ENCODE peak calls at places on chromosomes 4 and X, in eight cellular contexts. D is uterus, G is suprapubic skin, Z is IMR-90, M is NB4, T is A549, Q is body of pancreas, W is HCT116. L is an unnamed sample.

GRCh38 chrX:113986427-113986826 is 597.5 kb upstream of the HTR2C start:
- DNase-seq in D (no peak), G (no peak), Z (no peak), M (no peak), T (no peak), Q (no peak), W (no peak), L (no peak)

GRCh38 chr4:109649872-109650271 is 53.4 kb downstream of the CASP6 start:
- DNase-seq in D (no peak), G (no peak), Z (no peak), M (no peak), T (no peak), Q (no peak), W (no peak), L (no peak)

GRCh38 chr4:168886361-168886760 is 123.7 kb downstream of the CBR4 start:
- DNase-seq in D (no peak), G (no peak), Z (peak), M (no peak), T (no peak), Q (no peak), W (peak), L (no peak)

GRCh38 chr4:103786014-103786413 is 66.2 kb upstream of the TACR3 start:
- DNase-seq in D (no peak), G (no peak), Z (no peak), M (peak), T (peak), Q (no peak), W (peak), L (no peak)

GRCh38 chrX:52349681-52350080 is 19.1 kb upstream of the XAGE2 start:
- DNase-seq in D (no peak), G (no peak), Z (no peak), M (no peak), T (no peak), Q (no peak), W (no peak), L (no peak)

GRCh38 chrX:143661286-143661685 is 25.4 kb upstream of the SLITRK4 start:
- DNase-seq in D (no peak), G (no peak), Z (no peak), M (no peak), T (no peak), Q (no peak), W (no peak), L (no peak)

GRCh38 chr4:176186067-176186466 is 9.3 kb downstream of the SPATA4 start:
- DNase-seq in D (no peak), G (no peak), Z (no peak), M (no peak), T (no peak), Q (no peak), W (no peak), L (no peak)

GRCh38 chr4:6765703-6766102 is 16.8 kb upstream of the KIAA0232 start:
- DNase-seq in D (no peak), G (no peak), Z (no peak), M (no peak), T (no peak), Q (no peak), W (no peak), L (no peak)

GRCh38 chr4:48467891-48468290 is 15.3 kb upstream of the SLC10A4 start:
- DNase-seq in D (no peak), G (no peak), Z (no peak), M (no peak), T (no peak), Q (no peak), W (no peak), L (no peak)

GRCh38 chrX:39652336-39652735 is 445.4 kb downstream of the BCOR start:
- DNase-seq in D (no peak), G (no peak), Z (peak), M (peak), T (peak), Q (no peak), W (peak), L (peak)

GRCh38 chr4:132101526-132101925 is 1047.6 kb upstream of the PCDH10 start:
- DNase-seq in D (no peak), G (no peak), Z (peak), M (no peak), T (no peak), Q (no peak), W (no peak), L (no peak)

GRCh38 chr4:8765631-8766590 is 105.7 kb downstream of the HMX1 start:
- DNase-seq in D (no peak), G (peak), Z (no peak), M (no peak), T (no peak), Q (no peak), W (no peak), L (peak)

GRCh38 chrX:7996851-7997250 is 69.6 kb upstream of the PNPLA4 start:
- DNase-seq in D (no peak), G (no peak), Z (no peak), M (no peak), T (no peak), Q (no peak), W (no peak), L (no peak)

GRCh38 chr4:183797041-183797444 is 108.1 kb upstream of the STOX2 start:
- DNase-seq in D (no peak), G (no peak), Z (no peak), M (no peak), T (peak), Q (peak), W (no peak), L (peak)

GRCh38 chrX:69501433-69501832 is 2.7 kb upstream of the NALF2 start:
- DNase-seq in D (no peak), G (no peak), Z (no peak), M (peak), T (no peak), Q (peak), W (peak), L (no peak)

GRCh38 chr4:88240297-88240714 is 44.1 kb downstream of the PPM1K start:
- DNase-seq in D (peak), G (no peak), Z (no peak), M (no peak), T (no peak), Q (peak), W (no peak), L (peak)

GRCh38 chr4:173807347-173807746 is 277.3 kb upstream of the HAND2 start:
- DNase-seq in D (peak), G (no peak), Z (no peak), M (no peak), T (no peak), Q (peak), W (no peak), L (no peak)

GRCh38 chr4:182207806-182208483 is 35.3 kb upstream of the TENM3 start:
- DNase-seq in D (peak), G (no peak), Z (peak), M (no peak), T (peak), Q (no peak), W (no peak), L (no peak)

GRCh38 chr4:8351931-8352367 is 82.4 kb downstream of the HTRA3 start:
- DNase-seq in D (peak), G (peak), Z (peak), M (no peak), T (no peak), Q (peak), W (no peak), L (no peak)

GRCh38 chrX:40112996-40113395 is 15.2 kb upstream of the BCOR start:
- DNase-seq in D (no peak), G (no peak), Z (no peak), M (no peak), T (no peak), Q (no peak), W (no peak), L (no peak)

GRCh38 chrX:154051210-154051810 is 31.6 kb upstream of the IRAK1 start:
- DNase-seq in D (peak), G (no peak), Z (peak), M (peak), T (peak), Q (peak), W (peak), L (peak)

GRCh38 chrX:123450217-123450616 is 266.1 kb downstream of the GRIA3 start:
- DNase-seq in D (no peak), G (no peak), Z (peak), M (peak), T (peak), Q (no peak), W (no peak), L (no peak)

GRCh38 chr4:150256841-150257273 is 178.6 kb downstream of the DCLK2 start:
- DNase-seq in D (no peak), G (no peak), Z (no peak), M (peak), T (no peak), Q (no peak), W (no peak), L (no peak)

GRCh38 chr4:106676173-106676921 is 307.8 kb upstream of the GIMD1 start:
- DNase-seq in D (no peak), G (no peak), Z (no peak), M (peak), T (no peak), Q (no peak), W (no peak), L (no peak)

GRCh38 chrX:143635915-143636314 is at the start of gene SLITRK4:
- DNase-seq in D (no peak), G (no peak), Z (no peak), M (no peak), T (no peak), Q (peak), W (no peak), L (no peak)

GRCh38 chr4:26891867-26892266 is 31.2 kb downstream of the STIM2 start:
- DNase-seq in D (no peak), G (no peak), Z (no peak), M (no peak), T (no peak), Q (no peak), W (no peak), L (no peak)

GRCh38 chr4:54165438-54165837 is 63.7 kb upstream of the PDGFRA start:
- DNase-seq in D (no peak), G (no peak), Z (peak), M (no peak), T (no peak), Q (peak), W (peak), L (no peak)

GRCh38 chr4:122602277-122603142 is 18.4 kb downstream of the IL21 start:
- DNase-seq in D (no peak), G (no peak), Z (peak), M (peak), T (peak), Q (no peak), W (peak), L (no peak)

GRCh38 chr4:149997881-149998421 is 80.3 kb upstream of the DCLK2 start:
- DNase-seq in D (no peak), G (no peak), Z (peak), M (no peak), T (peak), Q (peak), W (peak), L (no peak)

GRCh38 chrX:47722260-47722659 is 63.3 kb upstream of the UXT start:
- DNase-seq in D (no peak), G (no peak), Z (no peak), M (no peak), T (no peak), Q (no peak), W (no peak), L (no peak)

GRCh38 chrX:132046533-132046932 is 23.4 kb downstream of the STK26 start:
- DNase-seq in D (no peak), G (no peak), Z (no peak), M (no peak), T (no peak), Q (no peak), W (no peak), L (no peak)

GRCh38 chr4:73539386-73539785 is 57.8 kb downstream of the AFM start:
- DNase-seq in D (no peak), G (no peak), Z (no peak), M (no peak), T (no peak), Q (no peak), W (no peak), L (no peak)

GRCh38 chr4:37765741-37766140 is 60.7 kb upstream of the PGM2 start:
- DNase-seq in D (no peak), G (no peak), Z (no peak), M (peak), T (no peak), Q (no peak), W (no peak), L (no peak)

GRCh38 chrX:11329016-11329415 is 35.8 kb downstream of the AMELX start:
- DNase-seq in D (no peak), G (no peak), Z (peak), M (no peak), T (no peak), Q (no peak), W (no peak), L (no peak)

GRCh38 chrX:39815621-39816020 is 282.1 kb downstream of the BCOR start:
- DNase-seq in D (no peak), G (no peak), Z (peak), M (peak), T (no peak), Q (no peak), W (no peak), L (no peak)

GRCh38 chr4:1803523-1804423 is 10.7 kb downstream of the FGFR3 start:
- DNase-seq in D (no peak), G (no peak), Z (no peak), M (no peak), T (no peak), Q (no peak), W (no peak), L (no peak)
- TF ChIP-seq POLR2A in D (no peak), G (no peak), Z (no peak), M (no peak), T (no peak), Q (no peak), W (no peak), L (no peak)

DNA sequence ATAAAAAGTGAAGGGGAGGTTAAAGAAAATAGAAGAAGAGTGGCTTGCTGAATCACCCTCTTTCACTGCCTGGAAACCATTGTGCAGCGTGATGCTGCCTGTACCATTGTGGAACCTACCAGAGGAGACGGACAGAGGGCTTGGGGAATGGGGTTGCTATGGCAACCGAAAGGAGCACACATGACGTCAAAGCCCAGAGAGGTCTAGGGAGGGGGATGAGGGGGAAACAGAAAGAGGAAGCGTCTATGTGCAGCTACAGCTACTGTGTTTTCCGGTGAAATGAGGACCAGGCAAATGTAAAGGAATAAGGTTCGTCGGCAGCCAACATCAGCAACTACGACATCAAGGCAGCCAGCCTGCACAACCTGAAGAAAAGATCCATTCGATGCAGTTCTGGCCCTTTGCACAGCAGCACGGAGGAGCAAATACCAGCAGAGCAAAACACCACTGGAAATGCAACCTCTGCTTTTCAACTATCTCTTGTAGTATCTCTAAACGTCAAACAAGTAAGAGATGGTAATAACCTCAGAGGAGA is at the start of gene MAPK10:
- DNase-seq in D (peak), G (no peak), Z (peak), M (peak), T (no peak), Q (peak), W (no peak), L (peak)
- H3K4me3 ChIP-seq in D (peak), G (peak), Z (peak), M (peak), T (no peak), Q (no peak), W (no peak), L (no peak)

GRCh38 chr4:108477527-108478108 is 142.8 kb upstream of the RPL34 start:
- DNase-seq in D (no peak), G (no peak), Z (no peak), M (no peak), T (no peak), Q (no peak), W (no peak), L (no peak)
- TF ChIP-seq CTCF in D (no peak), G (no peak), Z (no peak), M (no peak), T (no peak), Q (no peak), W (no peak), L (no peak)

DNA sequence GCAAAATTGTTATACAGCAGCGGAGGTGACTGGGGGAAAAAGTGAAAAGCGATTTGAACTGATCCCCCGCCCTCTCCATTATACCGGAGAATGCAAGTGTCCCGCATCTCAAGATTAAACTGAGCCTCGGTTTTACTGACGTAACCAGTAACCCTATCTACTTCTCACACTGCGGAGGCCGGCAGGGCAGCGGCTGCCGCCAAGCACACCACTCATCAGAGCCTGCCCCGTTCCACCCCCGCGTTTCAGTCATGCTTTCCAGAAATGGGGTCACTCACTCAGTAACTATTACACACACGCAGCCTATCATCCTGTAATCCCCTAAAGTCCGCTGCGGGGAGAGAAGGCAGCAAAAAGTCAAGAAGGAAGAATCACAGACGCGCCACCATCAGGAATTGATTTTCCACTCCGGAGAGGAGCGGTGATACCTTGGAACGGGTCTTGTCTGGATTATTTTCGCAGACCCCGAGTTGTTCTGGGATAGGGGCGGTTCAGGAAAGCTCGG is 1.4 kb downstream of the RPS6KA3 start:
- DNase-seq in D (peak), G (peak), Z (peak), M (peak), T (peak), Q (peak), W (peak), L (peak)
- TF ChIP-seq POLR2A in D (peak), G (peak), Z (peak), M (no peak), T (no peak), Q (peak), W (no peak), L (peak)